ENCODE peak calls at places on chromosomes 3 and 15, in five cellular contexts. X is HuH-7; P is kidney tubule cell; I is activated naive CD4-positive, alpha-beta T cell treated with anti-CD3 and anti-CD28 coated beads for 36 hours; U is HT-29. C is an unnamed sample.

GRCh38 chr3:149487598-149488197 is 13.2 kb downstream of the TM4SF4 start:
- DNase-seq in X (no peak), P (no peak), I (peak), U (peak), C (no peak)

GRCh38 chr3:69791111-69791510 is 51.8 kb downstream of the MITF start:
- DNase-seq in X (no peak), P (no peak), I (no peak), U (no peak), C (no peak)

GRCh38 chr3:134699721-134700120 is 48.9 kb upstream of the KY start:
- DNase-seq in X (no peak), P (peak), I (no peak), U (no peak), C (no peak)

GRCh38 chr3:127590593-127591477 is at the start of gene TPRA1:
- DNase-seq in X (peak), P (peak), I (peak), U (peak), C (peak)

GRCh38 chr3:65971281-65972252 is 67.2 kb downstream of the MAGI1 start:
- DNase-seq in X (no peak), P (peak), I (no peak), U (no peak), C (no peak)

GRCh38 chr3:141530133-141530768 is 43.4 kb downstream of the RASA2 start:
- DNase-seq in X (no peak), P (peak), I (peak), U (no peak), C (peak)

GRCh38 chr3:8239718-8240698 is 261.6 kb upstream of the LMCD1 start:
- DNase-seq in X (peak), P (peak), I (peak), U (peak), C (peak)

GRCh38 chr3:11507719-11508118 is 136.0 kb downstream of the VGLL4 start:
- DNase-seq in X (no peak), P (no peak), I (no peak), U (no peak), C (no peak)

GRCh38 chr3:138062626-138063025 is 52.7 kb downstream of the CLDN18 start:
- DNase-seq in X (no peak), P (peak), I (no peak), U (no peak), C (no peak)

GRCh38 chr3:127209840-127210653 is 17.1 kb downstream of the PRR23E start:
- DNase-seq in X (no peak), P (no peak), I (no peak), U (no peak), C (no peak)

GRCh38 chr15:92714457-92715401 is 59.2 kb upstream of the FAM174B start:
- DNase-seq in X (peak), P (peak), I (peak), U (peak), C (peak)

GRCh38 chr3:188262913-188263683 is 109.1 kb downstream of the LPP start:
- DNase-seq in X (no peak), P (peak), I (no peak), U (peak), C (peak)

GRCh38 chr15:51312754-51313390 is 25.5 kb downstream of the CYP19A1 start:
- DNase-seq in X (no peak), P (peak), I (no peak), U (no peak), C (no peak)

GRCh38 chr3:99249627-99250026 is 348.1 kb upstream of the DCBLD2 start:
- DNase-seq in X (no peak), P (peak), I (no peak), U (no peak), C (no peak)

GRCh38 chr15:41546846-41547786 is 3.1 kb upstream of the RPAP1 start:
- DNase-seq in X (no peak), P (peak), I (no peak), U (peak), C (no peak)

GRCh38 chr3:189941679-189942078 is 179.0 kb downstream of the P3H2 start:
- DNase-seq in X (peak), P (peak), I (no peak), U (peak), C (peak)

GRCh38 chr15:31265871-31266711 is 60.5 kb upstream of the KLF13 start:
- DNase-seq in X (no peak), P (no peak), I (peak), U (no peak), C (no peak)

GRCh38 chr3:151477596-151478375 is 16.9 kb upstream of the IGSF10 start:
- DNase-seq in X (no peak), P (no peak), I (no peak), U (no peak), C (no peak)

GRCh38 chr3:25520926-25521559 is 93.0 kb downstream of the RARB start:
- DNase-seq in X (no peak), P (no peak), I (no peak), U (no peak), C (no peak)

GRCh38 chr3:126952983-126953660 is 29.8 kb upstream of the PLXNA1 start:
- DNase-seq in X (no peak), P (no peak), I (no peak), U (no peak), C (no peak)

GRCh38 chr15:25177955-25178801 is 223.4 kb downstream of the SNRPN start:
- DNase-seq in X (no peak), P (no peak), I (no peak), U (no peak), C (no peak)

GRCh38 chr3:187367561-187368103 is 553 bp upstream of the RTP4 start:
- DNase-seq in X (no peak), P (no peak), I (no peak), U (no peak), C (no peak)

GRCh38 chr3:150371741-150372254 is 36.3 kb upstream of the TSC22D2 start:
- DNase-seq in X (peak), P (peak), I (no peak), U (peak), C (peak)

GRCh38 chr3:100041328-100041749 is 73.0 kb downstream of the FILIP1L start:
- DNase-seq in X (no peak), P (peak), I (no peak), U (peak), C (peak)

GRCh38 chr15:33584797-33585196 is 274.0 kb downstream of the RYR3 start:
- DNase-seq in X (no peak), P (peak), I (no peak), U (no peak), C (no peak)

GRCh38 chr3:143152043-143152442 is 32.5 kb downstream of the CHST2 start:
- DNase-seq in X (no peak), P (no peak), I (no peak), U (no peak), C (no peak)

C was measured in endothelial cell of umbilical vein.